ENCODE peak calls at places on chromosomes 11 and 22, in nine cellular contexts. T, W, R, V, J, Y, L, S and E are unnamed samples.

GRCh38 chr11:69352715-69353325 is 58.9 kb downstream of the MYEOV start:
- DNase-seq in T (no peak), Y (no peak), J (peak), W (no peak), V (peak), L (no peak), R (no peak), S (peak), E (peak)

GRCh38 chr11:130448416-130449068 is at the start of gene ADAMTS15:
- DNase-seq in T (peak), S (peak), Y (peak), R (no peak), W (peak), V (peak), J (peak), L (peak), E (peak)

GRCh38 chr11:66363805-66364535 is 7.6 kb downstream of the SLC29A2 start:
- DNase-seq in R (peak), V (peak), J (peak), Y (peak), S (no peak), L (peak), W (peak), T (peak), E (no peak)

GRCh38 chr11:65710424-65710823 is 1.6 kb upstream of the KAT5 start:
- DNase-seq in W (no peak), J (no peak), S (no peak), V (no peak), R (no peak), Y (no peak), T (no peak), L (no peak), E (peak)

GRCh38 chr22:23424031-23424430 is 156.1 kb downstream of the IGLL1 start:
- DNase-seq in Y (no peak), S (no peak), J (no peak), T (no peak), V (no peak), L (no peak), W (no peak), R (peak), E (no peak)

GRCh38 chr22:30214703-30215405 is 31.7 kb downstream of the LIF start:
- DNase-seq in W (no peak), L (no peak), T (no peak), R (no peak), S (no peak), V (no peak), J (no peak), Y (peak), E (no peak)

GRCh38 chr11:121595717-121596156 is 143.0 kb upstream of the SORL1-AS1 start:
- DNase-seq in S (peak), Y (no peak), R (no peak), V (peak), W (no peak), J (peak), L (no peak), T (no peak), E (peak)

GRCh38 chr11:59607703-59608454 is 7.7 kb downstream of the OSBP start:
- DNase-seq in R (no peak), T (no peak), Y (no peak), S (no peak), V (no peak), J (no peak), L (no peak), W (no peak), E (no peak)

GRCh38 chr22:44870021-44870420 is 117.6 kb downstream of the ARHGAP8 start:
- DNase-seq in R (no peak), W (no peak), L (no peak), T (peak), S (peak), J (peak), V (peak), Y (peak), E (peak)

GRCh38 chr11:77151804-77152513 is 23.9 kb downstream of the MYO7A start:
- DNase-seq in V (no peak), S (no peak), W (no peak), R (no peak), T (no peak), Y (no peak), J (no peak), L (no peak), E (no peak)

GRCh38 chr22:27754247-27754887 is 47.2 kb downstream of the MN1 start:
- DNase-seq in S (no peak), Y (no peak), T (no peak), W (no peak), R (no peak), L (no peak), J (no peak), V (no peak), E (peak)

GRCh38 chr11:69588270-69588669 is 52.7 kb upstream of the CCND1 start:
- DNase-seq in T (no peak), L (no peak), W (no peak), V (peak), R (no peak), J (no peak), S (peak), Y (peak), E (peak)

GRCh38 chr11:74182635-74183034 is 11.5 kb downstream of the PPME1 start:
- DNase-seq in V (peak), L (no peak), W (no peak), Y (no peak), S (no peak), J (no peak), R (no peak), T (no peak), E (peak)

GRCh38 chr11:12474871-12475270 is 97.5 kb downstream of the PARVA start:
- DNase-seq in W (no peak), R (no peak), Y (no peak), T (no peak), J (no peak), V (no peak), S (no peak), L (no peak), E (no peak)

GRCh38 chr22:43884600-43885318 is 7.1 kb downstream of the PNPLA5 start:
- DNase-seq in T (peak), S (no peak), Y (peak), R (peak), L (peak), J (peak), V (peak), W (peak), E (peak)

GRCh38 chr11:69119170-69119569 is 36.6 kb upstream of the SMIM38 start:
- DNase-seq in Y (no peak), T (no peak), R (no peak), W (no peak), S (no peak), J (no peak), V (peak), L (no peak), E (no peak)

GRCh38 chr11:57458410-57459111 is 1.8 kb upstream of the RTN4RL2 start:
- DNase-seq in S (no peak), R (peak), T (peak), L (no peak), Y (peak), V (peak), W (peak), J (peak), E (peak)

GRCh38 chr11:80167766-80168165 is 726.9 kb upstream of the TENM4 start:
- DNase-seq in J (no peak), W (no peak), T (peak), L (peak), V (peak), R (no peak), Y (peak), S (no peak), E (peak)

GRCh38 chr11:60098508-60098907 is 10.0 kb downstream of the MS4A2 start:
- DNase-seq in R (no peak), V (peak), T (no peak), W (no peak), L (no peak), J (peak), Y (no peak), S (no peak), E (no peak)

GRCh38 chr11:122186439-122187080 is 70.5 kb upstream of the BLID start:
- DNase-seq in W (no peak), L (no peak), V (peak), S (peak), T (no peak), Y (no peak), R (no peak), J (peak), E (peak)

GRCh38 chr11:43268161-43268560 is 43.6 kb upstream of the API5 start:
- DNase-seq in T (peak), S (no peak), W (no peak), R (no peak), J (peak), Y (no peak), V (no peak), L (no peak), E (no peak)

GRCh38 chr11:75311858-75312288 is 39.6 kb downstream of the ARRB1 start:
- DNase-seq in V (no peak), R (no peak), S (no peak), W (peak), L (no peak), T (no peak), Y (no peak), J (peak), E (peak)

GRCh38 chr11:87356428-87356827 is 318.7 kb downstream of the TMEM135 start:
- DNase-seq in Y (no peak), J (no peak), S (no peak), L (peak), V (no peak), W (no peak), T (no peak), R (peak), E (no peak)

GRCh38 chr11:34749666-34750659 is 129.1 kb downstream of the EHF start:
- DNase-seq in R (no peak), W (no peak), J (peak), T (no peak), V (peak), Y (no peak), L (no peak), S (no peak), E (peak)

GRCh38 chr11:21654091-21654490 is 538.8 kb upstream of the ANO5 start:
- DNase-seq in S (no peak), R (no peak), V (no peak), Y (no peak), L (no peak), W (no peak), T (peak), J (no peak), E (no peak)

DNA sequence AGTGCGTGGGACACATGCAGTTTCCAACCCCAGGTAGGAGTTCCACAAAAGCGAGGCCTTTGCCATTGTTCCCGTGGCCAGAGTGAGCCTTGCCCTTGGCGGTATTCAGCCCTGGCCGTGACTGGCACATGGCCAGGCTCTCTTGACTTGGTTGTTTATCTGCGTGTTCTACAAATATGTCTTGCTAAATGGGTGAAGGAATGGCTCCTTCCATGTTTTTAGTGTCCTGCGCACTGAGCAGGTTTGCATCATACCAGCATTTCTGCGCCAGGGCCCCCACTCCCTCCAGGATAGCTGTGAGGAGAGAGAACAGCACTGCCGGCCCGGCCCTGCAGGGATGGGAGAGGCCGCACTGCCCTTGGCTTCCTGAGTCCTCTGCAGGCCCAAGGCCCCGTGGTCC is 20.0 kb downstream of the POLR3H start:
- DNase-seq in V (no peak), L (no peak), S (no peak), J (no peak), T (no peak), Y (no peak), W (no peak), R (no peak), E (no peak)
- TF ChIP-seq EZH2phosphoT487 in V (no peak), L (no peak), S (no peak), J (no peak), T (no peak), Y (no peak), W (no peak), R (no peak), E (no peak)

DNA sequence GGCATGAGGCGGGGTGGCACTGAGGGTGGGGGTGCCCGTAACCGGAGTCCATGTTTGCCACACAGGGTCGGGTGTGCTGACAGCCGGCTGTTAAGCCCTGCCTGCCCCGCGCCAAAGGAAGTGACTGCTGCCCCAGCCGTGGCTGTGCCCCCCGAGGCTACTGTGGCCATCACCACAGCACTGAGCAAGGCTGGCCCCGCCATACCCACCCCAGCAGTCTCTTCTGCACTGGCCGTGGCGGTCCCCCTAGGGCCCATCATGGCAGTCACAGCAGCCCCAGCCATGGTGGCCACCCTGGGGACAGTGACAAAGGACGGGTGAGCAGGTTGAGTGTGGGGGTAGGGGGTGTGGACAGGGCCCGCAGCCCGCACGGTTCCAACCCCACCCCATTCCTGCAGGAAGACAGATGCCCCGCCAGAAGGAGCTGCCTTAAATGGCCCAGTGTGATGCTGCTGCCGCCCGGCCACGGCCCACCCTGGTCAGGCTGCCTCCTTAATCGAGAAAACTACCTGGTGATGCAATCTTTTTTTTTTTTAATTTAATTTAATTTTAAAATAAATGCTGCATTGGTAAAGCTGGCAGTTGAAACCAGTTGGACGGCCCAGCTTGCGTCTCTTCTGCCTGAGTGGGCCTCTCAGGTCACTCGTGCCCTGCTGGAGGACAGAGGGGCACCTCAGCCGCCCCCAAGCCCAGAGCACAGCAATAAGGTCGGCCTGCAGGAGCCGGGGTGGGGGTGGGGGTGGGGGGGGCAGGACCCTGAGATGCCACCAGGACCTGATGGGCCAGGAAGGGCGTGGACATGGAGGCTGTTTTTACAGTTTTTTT is 30.8 kb downstream of the SBF1 start:
- DNase-seq in Y (no peak), T (no peak), V (no peak), L (no peak), W (peak), R (no peak), J (no peak), S (no peak), E (peak)
- H3K4me2 ChIP-seq in Y (no peak), T (no peak), V (no peak), L (no peak), W (no peak), R (no peak), J (no peak), S (no peak), E (no peak)

GRCh38 chr11:117281159-117281558 is 10.0 kb upstream of the BACE1-AS start:
- DNase-seq in J (peak), R (no peak), Y (no peak), S (peak), T (no peak), L (no peak), V (peak), W (no peak), E (peak)

GRCh38 chr11:117279711-117280376 is 11.3 kb upstream of the BACE1-AS start:
- DNase-seq in L (peak), S (no peak), Y (no peak), J (no peak), V (no peak), W (no peak), T (no peak), R (no peak), E (no peak)

GRCh38 chr11:117284053-117284452 is 7.1 kb upstream of the BACE1-AS start:
- DNase-seq in L (no peak), S (no peak), V (no peak), W (no peak), Y (no peak), R (no peak), J (no peak), T (no peak), E (no peak)

GRCh38 chr11:117282956-117283355 is 8.2 kb upstream of the BACE1-AS start:
- DNase-seq in W (no peak), L (no peak), V (no peak), R (no peak), S (no peak), J (no peak), Y (no peak), T (no peak), E (no peak)

GRCh38 chr11:117281869-117282268 is 9.3 kb upstream of the BACE1-AS start:
- DNase-seq in T (no peak), R (no peak), J (no peak), L (no peak), S (no peak), Y (no peak), W (no peak), V (no peak), E (no peak)
- H3K27ac ChIP-seq in T (no peak), R (no peak), J (peak), L (no peak), S (peak), Y (no peak), W (peak), V (peak), E (peak)

GRCh38 chr11:6544921-6545850 is 48.1 kb downstream of the DNHD1 start:
- DNase-seq in S (no peak), Y (no peak), W (no peak), T (no peak), V (no peak), R (no peak), J (no peak), L (no peak), E (peak)

GRCh38 chr11:6547177-6547576 is 50.1 kb downstream of the DNHD1 start:
- DNase-seq in S (no peak), W (no peak), V (no peak), J (no peak), Y (no peak), T (no peak), R (no peak), L (no peak), E (no peak)

GRCh38 chr11:6546735-6547134 is 49.7 kb downstream of the DNHD1 start:
- DNase-seq in T (no peak), W (no peak), Y (no peak), J (no peak), L (no peak), R (no peak), S (no peak), V (no peak), E (no peak)

GRCh38 chr11:6548121-6548520 is 51.0 kb downstream of the DNHD1 start:
- DNase-seq in J (no peak), T (no peak), S (no peak), V (no peak), Y (no peak), W (no peak), L (no peak), R (no peak), E (no peak)

DNA sequence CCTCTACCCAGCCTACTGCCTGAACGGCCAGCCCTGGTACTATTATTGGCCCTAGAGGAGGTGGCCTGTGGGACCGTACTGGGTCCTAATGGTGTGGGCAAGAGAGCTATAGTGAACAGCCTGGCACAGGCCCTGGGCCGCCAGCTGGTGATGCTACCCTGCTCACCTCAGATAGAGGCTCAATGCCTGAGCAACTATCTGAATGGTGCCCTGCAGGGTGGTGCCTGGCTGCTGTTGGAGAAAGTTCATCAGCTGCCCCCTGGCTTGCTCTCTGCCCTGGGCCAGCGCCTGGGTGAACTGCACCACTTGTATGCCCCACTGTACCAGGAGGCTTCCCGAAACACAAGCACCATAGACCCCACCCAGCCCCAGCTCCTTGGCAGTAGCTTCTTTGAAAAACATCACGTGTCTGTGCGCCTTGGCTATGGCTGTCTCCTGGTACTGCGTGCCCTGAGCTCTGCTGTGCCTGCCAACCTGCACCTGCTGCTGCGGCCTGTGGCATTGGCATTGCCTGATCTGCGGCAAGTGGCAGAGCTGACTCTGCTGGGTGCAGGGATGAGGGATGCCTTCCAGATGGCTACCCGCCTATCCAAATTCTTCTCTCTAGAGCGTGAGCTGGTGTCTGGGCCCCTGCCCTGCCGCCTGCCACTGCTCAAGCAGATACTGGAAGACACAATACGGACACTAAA is 49.0 kb downstream of the DNHD1 start:
- DNase-seq in R (no peak), L (no peak), T (no peak), W (no peak), J (no peak), S (no peak), Y (no peak), V (no peak), E (no peak)
- TF ChIP-seq EZH2phosphoT487 in R (no peak), L (no peak), T (no peak), W (no peak), J (no peak), S (no peak), Y (no peak), V (no peak), E (no peak)

DNA sequence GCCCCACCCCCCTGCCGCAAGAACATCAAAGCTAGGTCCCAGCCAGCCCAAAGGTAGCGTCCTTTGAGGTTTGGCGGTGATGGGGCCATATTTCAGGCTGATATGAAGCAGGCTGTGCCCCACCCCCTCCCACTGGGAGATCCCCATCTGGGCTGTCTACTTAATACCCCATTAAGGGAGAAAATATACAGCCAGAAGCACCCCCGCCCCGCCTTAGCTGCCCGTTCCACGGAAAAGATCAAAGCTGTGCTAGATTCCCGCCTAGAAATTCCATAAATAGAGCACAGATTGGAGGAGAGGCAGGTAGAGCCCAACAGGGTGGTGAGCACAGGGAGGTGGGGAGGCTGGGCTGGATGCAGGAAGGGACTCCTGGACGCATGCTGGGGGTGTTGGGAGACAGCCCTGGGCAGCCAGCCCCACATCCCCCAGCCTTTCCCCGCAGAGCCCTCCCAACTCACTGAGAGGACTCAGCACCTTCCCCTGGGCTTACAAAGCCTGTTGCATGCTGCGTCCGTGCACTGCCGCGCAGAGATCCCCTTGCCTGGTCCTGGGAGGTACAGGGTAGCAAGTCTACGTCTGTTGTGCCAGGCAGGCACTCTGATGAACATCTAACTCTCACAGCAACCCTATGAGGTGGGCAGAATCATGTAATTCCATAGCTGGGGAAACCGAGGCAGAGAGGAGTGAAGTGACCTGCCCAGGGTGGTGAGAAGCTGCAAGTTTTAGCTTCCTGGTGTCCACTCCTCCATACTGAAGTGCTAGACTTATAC is 33.8 kb upstream of the TCF20 start:
- DNase-seq in S (no peak), Y (no peak), R (no peak), W (no peak), J (peak), L (no peak), T (no peak), V (no peak), E (no peak)
- H3K4me2 ChIP-seq in S (peak), Y (peak), R (peak), W (no peak), J (peak), L (no peak), T (peak), V (no peak), E (no peak)

GRCh38 chr11:7639643-7640025 is 33.7 kb downstream of the CYB5R2 start:
- DNase-seq in Y (no peak), J (no peak), V (no peak), R (no peak), S (no peak), L (no peak), W (no peak), T (no peak), E (no peak)
- H3K27ac ChIP-seq in Y (no peak), J (no peak), V (no peak), R (peak), S (no peak), L (no peak), W (no peak), T (no peak), E (no peak)